ENCODE peak calls at places on chromosomes 5 and 9, in five cellular contexts. R is Caki2; C is activated CD4-positive, alpha-beta T cell treated with anti-CD3 and anti-CD28 coated beads, Interleukin-2, amount 10 ng/mL, durations not matched to agents 7 days and 5 days; W is H9; U is H7. D is an unnamed sample.

GRCh38 chr9:105608685-105609598 is 51.0 kb downstream of the FKTN start:
- DNase-seq in R (peak), C (peak), W (no peak), U (peak), D (peak)

GRCh38 chr9:529721-530120 is 311.8 kb upstream of the DMRT1 start:
- DNase-seq in R (no peak), C (no peak), W (no peak), U (no peak), D (no peak)

GRCh38 chr9:34986541-34987047 is 3.0 kb upstream of the DNAJB5 start:
- DNase-seq in R (no peak), C (peak), W (peak), U (peak), D (no peak)

GRCh38 chr5:23977996-23978395 is 470.6 kb downstream of the PRDM9 start:
- DNase-seq in R (peak), C (peak), W (peak), U (peak), D (no peak)

GRCh38 chr5:120039111-120039510 is 409.8 kb downstream of the FAM170A start:
- DNase-seq in R (no peak), C (no peak), W (no peak), U (no peak), D (no peak)

GRCh38 chr5:80481019-80481893 is 6.6 kb upstream of the FAM151B start:
- DNase-seq in R (peak), C (peak), W (peak), U (peak), D (peak)

GRCh38 chr5:112604741-112605390 is 132.8 kb upstream of the APC start:
- DNase-seq in R (peak), C (no peak), W (no peak), U (peak), D (no peak)

GRCh38 chr5:14153932-14154646 is 10.9 kb downstream of the TRIO start:
- DNase-seq in R (no peak), C (no peak), W (no peak), U (peak), D (peak)

GRCh38 chr9:71506821-71507220 is 261.5 kb downstream of the CEMIP2 start:
- DNase-seq in R (peak), C (no peak), W (no peak), U (no peak), D (peak)

GRCh38 chr5:5331838-5332237 is 90.6 kb upstream of the ICE1 start:
- DNase-seq in R (peak), C (no peak), W (no peak), U (no peak), D (no peak)

GRCh38 chr9:112774006-112774996 is 23.7 kb downstream of the SNX30 start:
- DNase-seq in R (no peak), C (no peak), W (no peak), U (no peak), D (no peak)

GRCh38 chr5:156647034-156647451 is 203.1 kb upstream of the PPP1R2B start:
- DNase-seq in R (peak), C (no peak), W (no peak), U (no peak), D (peak)

GRCh38 chr5:18068851-18069250 is 434.6 kb downstream of the TAF11L14 start:
- DNase-seq in R (no peak), C (no peak), W (no peak), U (no peak), D (no peak)

GRCh38 chr9:107614765-107615164 is 125.2 kb upstream of the KLF4 start:
- DNase-seq in R (no peak), C (no peak), W (no peak), U (no peak), D (no peak)

GRCh38 chr5:155053482-155053881 is 39.9 kb downstream of the KIF4B start:
- DNase-seq in R (no peak), C (no peak), W (peak), U (no peak), D (no peak)

GRCh38 chr5:126438267-126438666 is 15.1 kb downstream of the GRAMD2B start:
- DNase-seq in R (no peak), C (no peak), W (no peak), U (no peak), D (no peak)

GRCh38 chr5:139588962-139589361 is 27.8 kb downstream of the UBE2D2 start:
- DNase-seq in R (no peak), C (no peak), W (no peak), U (no peak), D (no peak)